ENCODE peak calls at places on chromosomes 11 and 22, in eight cellular contexts. X is esophagus squamous epithelium, N is aorta, T is brain microvascular endothelial cell, S is heart left ventricle, I is tibial artery, A is gastrocnemius medialis, M is ovary. R is an unnamed sample. For H3K27me3, the result is how much of the 10 kb centered on the place peaks cover.

GRCh38 chr11:80103149-80103859 is 662.5 kb upstream of the TENM4 start:
- DNase-seq in A (no peak), I (no peak), N (no peak), S (no peak), M (no peak), X (no peak), T (peak), R (peak)

GRCh38 chr11:15379483-15379882 is 264.8 kb downstream of the INSC start:
- DNase-seq in A (no peak), N (no peak), S (no peak), X (no peak), I (no peak), M (no peak), T (no peak), R (no peak)

GRCh38 chr22:30204742-30205111 is 41.8 kb downstream of the LIF start:
- DNase-seq in N (no peak), X (no peak), S (no peak), I (no peak), A (no peak), M (peak), T (no peak), R (peak)

GRCh38 chr11:5500391-5500790 is 9.4 kb downstream of the UBQLN3 start:
- DNase-seq in A (no peak), M (no peak), I (no peak), X (no peak), S (no peak), N (no peak), T (no peak), R (no peak)

GRCh38 chr11:134369656-134370525 is 38.1 kb downstream of the GLB1L2 start:
- DNase-seq in M (no peak), S (no peak), X (no peak), A (no peak), T (no peak), I (no peak), N (peak), R (no peak)

GRCh38 chr11:116422976-116423375 is 349.8 kb downstream of the BUD13 start:
- DNase-seq in A (no peak), I (no peak), T (no peak), N (no peak), S (no peak), M (no peak), X (no peak), R (no peak)

GRCh38 chr11:126561327-126561893 is 205.9 kb downstream of the ST3GAL4 start:
- DNase-seq in I (no peak), A (no peak), M (no peak), T (peak), S (no peak), X (no peak), N (no peak), R (peak)

GRCh38 chr22:30253205-30253852 is 6.8 kb upstream of the LIF start:
- DNase-seq in N (peak), A (no peak), I (peak), T (peak), S (peak), X (no peak), M (no peak), R (no peak)

GRCh38 chr11:689630-690029 is 5.4 kb downstream of the DEAF1 start:
- DNase-seq in M (no peak), S (no peak), A (no peak), I (no peak), T (no peak), X (no peak), N (no peak), R (no peak)

GRCh38 chr22:49427941-49428340 is 399.7 kb downstream of the BRD1 start:
- DNase-seq in I (no peak), T (no peak), X (no peak), A (no peak), N (no peak), M (no peak), S (no peak), R (no peak)
- H3K27me3 ChIP-seq in I (under half), T (under half), X (under half), A (under half), N (under half), M (under half), S (under half), R (under half)

DNA sequence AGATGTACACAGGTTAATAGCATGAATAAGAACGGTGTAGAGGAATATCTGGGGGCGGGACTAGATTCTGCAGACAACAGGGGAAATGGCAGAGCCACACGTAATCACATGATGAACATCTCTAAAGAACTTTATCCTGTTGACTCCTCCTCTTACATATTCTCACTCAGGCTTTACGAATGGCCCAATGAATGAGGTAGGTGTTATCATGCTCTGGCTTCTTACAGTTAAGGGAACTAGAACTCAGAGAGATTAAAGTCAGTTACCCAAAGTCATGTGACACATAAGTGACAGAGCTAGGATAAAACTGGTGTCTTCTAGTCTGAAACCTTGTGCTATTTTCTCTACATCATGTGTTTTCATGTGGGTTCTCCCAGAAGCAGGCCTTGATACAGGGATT is 49.0 kb upstream of the BMAL1 start:
- DNase-seq in A (no peak), X (no peak), I (no peak), M (no peak), T (no peak), S (no peak), N (no peak), R (no peak)
- H3K4me3 ChIP-seq in A (no peak), X (no peak), I (no peak), M (no peak), T (no peak), S (no peak), N (no peak), R (no peak)

GRCh38 chr11:32385998-32386397 is 49.3 kb downstream of the WT1 start:
- DNase-seq in T (peak), A (no peak), X (no peak), S (no peak), M (no peak), I (no peak), N (no peak), R (peak)
- H3K27me3 ChIP-seq in T (under half), A (under half), X (under half), S (under half), M (under half), I (under half), N (under half), R (under half)

DNA sequence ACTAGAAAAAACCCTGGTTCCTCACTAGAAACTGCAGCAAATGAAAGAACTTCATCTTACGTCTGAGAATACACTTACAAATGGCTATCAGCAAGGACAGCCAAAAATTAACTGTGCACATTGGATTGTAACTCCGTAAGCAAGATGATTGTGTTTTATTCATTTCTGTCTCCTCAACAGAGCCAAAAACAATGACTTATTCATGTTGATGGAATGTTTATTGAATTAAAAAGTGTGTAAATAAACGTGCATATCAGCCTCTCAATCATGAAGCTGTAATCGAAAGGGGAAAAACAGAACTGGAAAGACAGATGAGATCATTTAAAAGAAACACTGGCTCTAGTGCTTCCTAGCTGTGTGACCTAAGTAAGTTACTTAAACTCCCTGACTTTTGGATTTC is 307.5 kb upstream of the ZC3H12C start:
- DNase-seq in N (no peak), A (no peak), T (no peak), X (no peak), M (no peak), S (no peak), I (no peak), R (no peak)
- H3K4me3 ChIP-seq in N (no peak), A (no peak), T (no peak), X (no peak), M (no peak), S (no peak), I (no peak), R (peak)

GRCh38 chr22:47996446-47996857 is 1234.0 kb downstream of the TBC1D22A start:
- DNase-seq in S (no peak), N (no peak), X (no peak), T (no peak), I (no peak), M (no peak), A (no peak), R (no peak)

GRCh38 chr22:47997052-47997568 is 1234.7 kb downstream of the TBC1D22A start:
- DNase-seq in I (no peak), A (no peak), S (no peak), T (no peak), N (no peak), X (no peak), M (no peak), R (no peak)

GRCh38 chr22:47994045-47994444 is 1231.6 kb downstream of the TBC1D22A start:
- DNase-seq in M (no peak), N (no peak), S (no peak), X (no peak), I (no peak), T (no peak), A (no peak), R (no peak)

GRCh38 chr22:47995718-47996117 is 1233.3 kb downstream of the TBC1D22A start:
- DNase-seq in S (no peak), T (no peak), M (no peak), X (no peak), N (no peak), I (no peak), A (no peak), R (no peak)

DNA sequence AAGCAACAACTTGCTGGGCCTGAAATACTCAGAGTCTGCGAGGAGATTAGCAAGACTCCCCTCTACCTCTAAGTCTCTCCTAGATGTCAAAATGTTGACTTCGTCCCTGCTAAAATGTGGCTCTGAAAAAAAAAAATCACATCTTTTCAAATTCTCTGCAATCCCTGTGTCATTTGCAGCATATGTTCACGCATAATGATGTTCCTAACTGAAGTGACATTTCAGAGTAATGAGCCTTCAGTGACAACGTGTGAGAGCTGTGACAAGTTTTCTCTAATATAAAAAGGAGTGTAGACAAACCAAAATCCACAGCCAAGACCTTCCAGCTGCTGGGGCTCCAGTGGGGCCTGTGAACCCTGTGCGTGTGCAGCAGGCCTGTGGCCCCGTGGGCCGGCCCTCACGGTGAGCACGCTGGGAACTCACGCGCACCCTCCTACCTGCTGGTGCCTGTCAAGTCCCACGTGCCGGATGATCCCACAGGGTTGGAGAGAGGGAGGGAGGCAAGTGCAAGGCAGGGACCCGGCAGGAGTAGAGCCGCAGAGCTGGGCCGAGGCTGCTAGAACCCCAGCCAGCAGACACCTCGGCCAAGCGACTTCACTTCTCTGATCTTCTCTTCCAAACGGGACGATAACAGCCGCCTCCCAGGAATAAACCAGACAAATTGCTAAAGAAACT is 1232.6 kb downstream of the TBC1D22A start:
- DNase-seq in M (no peak), X (no peak), N (no peak), I (no peak), T (no peak), S (no peak), A (no peak), R (no peak)
- H3K27me3 ChIP-seq in M (under half), X (under half), N (under half), I (under half), T (under half), S (under half), A (under half), R (under half)

GRCh38 chr11:2868604-2869526 is 16.7 kb downstream of the CDKN1C start:
- DNase-seq in A (no peak), I (no peak), N (no peak), M (no peak), S (no peak), X (no peak), T (no peak), R (no peak)
- H3K4me3 ChIP-seq in A (peak), I (peak), N (no peak), M (no peak), S (peak), X (peak), T (no peak), R (no peak)

GRCh38 chr11:2127357-2127971 is 11.7 kb downstream of the IGF2 start:
- DNase-seq in X (no peak), M (no peak), N (no peak), I (no peak), A (no peak), S (peak), T (no peak), R (no peak)
- H3K27me3 ChIP-seq in X (under half), M (under half), N (under half), I (half or more), A (under half), S (under half), T (under half), R (under half)

GRCh38 chr11:73478737-73479347 is 102.6 kb downstream of the RELT start:
- DNase-seq in X (no peak), N (no peak), S (no peak), M (no peak), I (no peak), T (peak), A (no peak), R (peak)

GRCh38 chr11:73477518-73477917 is 101.3 kb downstream of the RELT start:
- DNase-seq in M (no peak), X (no peak), T (no peak), S (no peak), I (no peak), N (no peak), A (no peak), R (no peak)

GRCh38 chr11:73480677-73481076 is 104.5 kb downstream of the RELT start:
- DNase-seq in S (no peak), A (no peak), X (no peak), I (no peak), N (no peak), T (no peak), M (no peak), R (no peak)

GRCh38 chr11:73473252-73473651 is 97.1 kb downstream of the RELT start:
- DNase-seq in T (no peak), M (no peak), A (no peak), S (no peak), N (no peak), X (no peak), I (no peak), R (no peak)

DNA sequence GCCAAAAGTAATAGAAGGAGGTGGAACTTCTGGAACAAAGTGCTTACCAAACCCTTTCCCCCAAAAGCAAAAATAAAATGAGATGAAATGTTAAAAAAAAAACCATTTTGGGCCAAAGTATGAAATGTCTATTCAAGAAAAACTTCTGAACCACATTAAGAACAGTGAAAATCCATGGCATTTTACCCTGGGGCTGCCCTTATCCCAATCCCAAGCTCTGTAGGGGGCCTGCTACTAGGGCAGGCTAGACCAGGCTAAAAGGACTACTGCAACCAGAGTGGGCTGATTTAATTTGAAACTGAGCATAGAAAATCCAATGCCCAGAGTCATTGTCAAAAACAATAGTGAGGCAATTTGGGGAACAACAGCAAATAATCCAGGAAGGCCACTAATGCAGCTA is 99.3 kb downstream of the RELT start:
- DNase-seq in M (no peak), N (no peak), A (no peak), X (no peak), T (no peak), S (no peak), I (no peak), R (no peak)
- H3K4me3 ChIP-seq in M (no peak), N (no peak), A (no peak), X (no peak), T (no peak), S (no peak), I (no peak), R (no peak)

GRCh38 chr11:118144301-118144701 is 8.3 kb downstream of the SCN4B start:
- DNase-seq in A (no peak), I (no peak), S (no peak), M (no peak), N (peak), X (no peak), T (no peak), R (no peak)

GRCh38 chr11:118144869-118145268 is 7.8 kb downstream of the SCN4B start:
- DNase-seq in N (peak), S (no peak), I (no peak), X (no peak), A (no peak), M (no peak), T (no peak), R (no peak)

GRCh38 chr11:118143661-118144185 is 8.9 kb downstream of the SCN4B start:
- DNase-seq in A (no peak), M (no peak), X (no peak), S (no peak), I (no peak), N (peak), T (no peak), R (no peak)

GRCh38 chr11:118146554-118146953 is 6.1 kb downstream of the SCN4B start:
- DNase-seq in M (no peak), A (no peak), N (peak), I (no peak), S (no peak), T (no peak), X (no peak), R (no peak)

GRCh38 chr11:118145285-118146227 is 7.1 kb downstream of the SCN4B start:
- DNase-seq in A (peak), X (peak), N (peak), I (peak), T (peak), S (peak), M (peak), R (peak)
- H3K27me3 ChIP-seq in A (under half), X (under half), N (under half), I (half or more), T (under half), S (under half), M (under half), R (under half)

R was measured in MG63.